ENCODE peak calls at places on chromosome 20, in eight cellular contexts. R is HFFc6; B is activated CD8-positive, alpha-beta memory T cell treated with anti-CD3 and anti-CD28 coated beads for 24 hours; H is NCI-H1092; V is amygdala; Y is HS-5; S is nucleus accumbens; N is stimulated activated CD8-positive, alpha-beta memory T cell treated with anti-CD3 and anti-CD28 coated beads, Interleukin-7, amount 100 ng/mL, for 1 hour. X is an unnamed sample.

GRCh38 chr20:45934587-45935415 is at the start of gene PCIF1:
- DNase-seq in R (peak), B (peak), H (peak), V (peak), Y (peak), S (peak), N (peak), X (peak)

GRCh38 chr20:43736588-43737091 is 9.8 kb upstream of the GTSF1L start:
- DNase-seq in R (no peak), B (no peak), H (no peak), V (no peak), Y (no peak), S (no peak), N (no peak), X (no peak)

GRCh38 chr20:11130554-11131166 is 456.9 kb upstream of the JAG1 start:
- DNase-seq in R (no peak), B (no peak), H (no peak), V (no peak), Y (no peak), S (no peak), N (no peak), X (no peak)

GRCh38 chr20:50850721-50851286 is 55.9 kb downstream of the BCAS4 start:
- DNase-seq in R (no peak), B (no peak), H (no peak), V (no peak), Y (no peak), S (no peak), N (no peak), X (no peak)

GRCh38 chr20:23019403-23019802 is 15.7 kb upstream of the SSTR4 start:
- DNase-seq in R (no peak), B (no peak), H (no peak), V (peak), Y (no peak), S (peak), N (no peak), X (no peak)

GRCh38 chr20:54466112-54466511 is 9.3 kb upstream of the DOK5 start:
- DNase-seq in R (no peak), B (no peak), H (no peak), V (no peak), Y (no peak), S (no peak), N (no peak), X (no peak)

GRCh38 chr20:53999077-53999476 is 71.3 kb downstream of the BCAS1 start:
- DNase-seq in R (no peak), B (no peak), H (no peak), V (no peak), Y (no peak), S (no peak), N (no peak), X (no peak)

GRCh38 chr20:37992802-37993538 is 40.3 kb downstream of the TTI1 start:
- DNase-seq in R (peak), B (no peak), H (no peak), V (peak), Y (peak), S (no peak), N (no peak), X (peak)

GRCh38 chr20:37961016-37961415 is 58.1 kb downstream of the VSTM2L start:
- DNase-seq in R (no peak), B (no peak), H (no peak), V (no peak), Y (no peak), S (no peak), N (no peak), X (no peak)

GRCh38 chr20:64149809-64150560 is 14.3 kb upstream of the MYT1 start:
- DNase-seq in R (no peak), B (no peak), H (no peak), V (no peak), Y (no peak), S (no peak), N (no peak), X (no peak)

GRCh38 chr20:4318891-4319290 is 303.5 kb upstream of the RNF24 start:
- DNase-seq in R (no peak), B (no peak), H (no peak), V (no peak), Y (no peak), S (no peak), N (no peak), X (no peak)

GRCh38 chr20:35307666-35308653 is 15.7 kb upstream of the FAM83C start:
- DNase-seq in R (peak), B (no peak), H (no peak), V (peak), Y (peak), S (peak), N (no peak), X (peak)

GRCh38 chr20:59006864-59007757 is at the start of gene CTSZ:
- DNase-seq in R (no peak), B (peak), H (no peak), V (no peak), Y (no peak), S (no peak), N (no peak), X (no peak)

GRCh38 chr20:2619961-2620595 is 32.4 kb upstream of the NOP56 start:
- DNase-seq in R (no peak), B (no peak), H (no peak), V (no peak), Y (peak), S (peak), N (no peak), X (no peak)

GRCh38 chr20:12098411-12098810 is 180.7 kb downstream of the BTBD3 start:
- DNase-seq in R (no peak), B (no peak), H (no peak), V (no peak), Y (no peak), S (no peak), N (no peak), X (no peak)

GRCh38 chr20:1392443-1392692 is 486 bp downstream of the FKBP1A start:
- DNase-seq in R (no peak), B (no peak), H (no peak), V (no peak), Y (no peak), S (no peak), N (no peak), X (no peak)

X was measured in keratinocyte.